ENCODE peak calls at places on chromosome 12, in nine cellular contexts. J is stomach, F is choroid plexus epithelial cell, N is H9, H is HL-60, B is body of pancreas, C is NB4, M is K562, W is nephron progenitor cell. E is an unnamed sample.

GRCh38 chr12:8681129-8681902 is 16.5 kb upstream of the RIMKLB start:
- DNase-seq in J (no peak), F (peak), N (peak), H (no peak), B (no peak), C (no peak), M (no peak), W (no peak), E (no peak)

GRCh38 chr12:17918013-17918412 is 172.0 kb downstream of the RERGL start:
- DNase-seq in J (no peak), F (peak), N (no peak), H (no peak), B (no peak), C (no peak), M (no peak), W (no peak), E (no peak)

GRCh38 chr12:22121224-22121623 is 75.2 kb downstream of the CMAS start:
- DNase-seq in J (no peak), F (no peak), N (peak), H (no peak), B (peak), C (peak), M (no peak), W (no peak), E (no peak)

GRCh38 chr12:51000245-51000644 is 25.9 kb downstream of the SLC11A2 start:
- DNase-seq in J (no peak), F (peak), N (no peak), H (no peak), B (no peak), C (no peak), M (no peak), W (no peak), E (no peak)

GRCh38 chr12:60257063-60257462 is 661.2 kb downstream of the SLC16A7 start:
- DNase-seq in J (no peak), F (peak), N (no peak), H (no peak), B (no peak), C (no peak), M (peak), W (no peak), E (no peak)

GRCh38 chr12:28114488-28114887 is 75.8 kb upstream of the CCDC91 start:
- DNase-seq in J (no peak), F (no peak), N (no peak), H (no peak), B (no peak), C (no peak), M (no peak), W (no peak), E (no peak)

GRCh38 chr12:26434299-26434915 is 239.0 kb downstream of the SSPN start:
- DNase-seq in J (no peak), F (peak), N (peak), H (peak), B (peak), C (peak), M (peak), W (peak), E (no peak)

GRCh38 chr12:16531623-16532022 is 74.3 kb downstream of the LMO3 start:
- DNase-seq in J (peak), F (no peak), N (no peak), H (no peak), B (peak), C (no peak), M (no peak), W (no peak), E (no peak)

GRCh38 chr12:98440165-98440581 is 75.2 kb upstream of the TMPO start:
- DNase-seq in J (peak), F (peak), N (no peak), H (peak), B (peak), C (peak), M (peak), W (no peak), E (no peak)

GRCh38 chr12:69254046-69254445 is 14.7 kb downstream of the CPSF6 start:
- DNase-seq in J (no peak), F (peak), N (no peak), H (peak), B (no peak), C (peak), M (peak), W (no peak), E (no peak)

DNA sequence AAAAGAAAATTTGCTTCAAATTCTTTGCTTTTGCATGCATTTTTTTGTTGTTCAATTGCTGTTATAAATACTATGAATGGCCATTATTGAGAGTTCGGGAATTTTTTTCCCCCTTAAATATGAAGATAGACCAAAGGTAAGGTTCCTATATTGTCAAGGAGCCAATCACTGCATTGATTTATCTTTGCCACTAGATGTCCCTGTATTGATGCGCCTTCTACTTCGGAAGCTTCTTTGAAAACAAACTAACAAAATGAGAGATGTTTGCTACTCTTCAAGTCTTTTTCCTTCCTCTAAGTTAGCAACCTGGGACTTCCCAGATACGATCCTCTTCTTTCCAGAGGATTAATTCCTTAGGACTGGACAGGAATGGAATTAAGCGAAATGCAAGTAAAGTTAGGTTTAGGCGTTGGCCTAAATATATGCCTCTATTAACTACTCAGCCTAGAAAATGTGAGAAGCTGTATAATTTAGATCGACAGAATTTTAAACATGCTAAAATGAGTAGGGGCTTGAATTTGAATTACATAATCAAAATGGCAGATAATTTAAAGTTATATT is 318.1 kb downstream of the AEBP2 start:
- DNase-seq in J (no peak), F (peak), N (no peak), H (no peak), B (no peak), C (peak), M (no peak), W (no peak), E (no peak)
- TF ChIP-seq CTCF in J (peak), F (peak), N (peak), H (peak), B (peak), C (peak), M (no peak), W (peak), E (no peak)

GRCh38 chr12:30993766-30994165 is 67.2 kb downstream of the TSPAN11 start:
- DNase-seq in J (no peak), F (no peak), N (no peak), H (no peak), B (no peak), C (no peak), M (no peak), W (no peak), E (no peak)
- TF ChIP-seq CTCF in J (no peak), F (no peak), N (no peak), H (no peak), B (no peak), C (no peak), M (no peak), W (no peak), E (no peak)

DNA sequence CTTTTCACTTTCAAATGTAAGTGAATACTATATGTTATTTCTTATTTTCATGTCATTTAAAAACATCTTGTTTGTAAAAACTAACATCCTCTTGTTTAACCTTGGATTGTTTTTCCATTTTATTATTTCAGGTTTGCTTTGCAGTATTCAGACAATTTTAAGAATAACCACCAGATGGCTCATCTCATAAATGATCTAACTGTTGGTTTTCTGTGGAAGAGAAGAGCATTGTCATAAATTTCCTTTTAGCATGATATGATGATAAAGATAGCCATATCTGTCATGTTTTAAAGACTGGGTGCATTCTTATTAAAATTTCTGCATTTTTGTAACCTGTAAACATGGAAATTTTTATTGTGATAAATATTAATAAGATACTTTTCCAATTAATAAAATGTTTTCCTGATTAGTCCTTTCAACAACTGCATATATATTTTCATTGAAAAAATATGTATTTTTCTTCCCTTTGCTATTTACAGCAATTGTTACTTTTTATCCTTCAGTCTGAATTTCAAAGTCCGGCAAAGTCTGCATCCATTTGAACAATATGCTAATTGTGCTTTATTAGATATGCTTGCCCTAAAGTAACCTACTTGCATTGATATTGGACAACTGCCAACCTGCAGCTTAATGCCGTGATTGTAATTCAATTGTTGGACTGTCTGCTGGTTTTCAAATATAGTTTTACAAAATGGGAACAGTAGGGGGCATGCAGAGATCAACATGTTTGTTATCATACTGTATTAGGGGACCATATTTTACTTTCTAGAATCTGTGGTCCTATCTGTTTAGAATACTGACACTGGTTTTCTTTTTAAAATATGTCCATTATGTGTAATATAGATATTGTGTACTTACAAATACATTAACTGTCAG is 163.4 kb downstream of the GARIN6 start:
- DNase-seq in J (no peak), F (peak), N (no peak), H (no peak), B (peak), C (peak), M (no peak), W (no peak), E (no peak)
- TF ChIP-seq CTCF in J (no peak), F (peak), N (peak), H (no peak), B (peak), C (no peak), M (no peak), W (no peak), E (no peak)

DNA sequence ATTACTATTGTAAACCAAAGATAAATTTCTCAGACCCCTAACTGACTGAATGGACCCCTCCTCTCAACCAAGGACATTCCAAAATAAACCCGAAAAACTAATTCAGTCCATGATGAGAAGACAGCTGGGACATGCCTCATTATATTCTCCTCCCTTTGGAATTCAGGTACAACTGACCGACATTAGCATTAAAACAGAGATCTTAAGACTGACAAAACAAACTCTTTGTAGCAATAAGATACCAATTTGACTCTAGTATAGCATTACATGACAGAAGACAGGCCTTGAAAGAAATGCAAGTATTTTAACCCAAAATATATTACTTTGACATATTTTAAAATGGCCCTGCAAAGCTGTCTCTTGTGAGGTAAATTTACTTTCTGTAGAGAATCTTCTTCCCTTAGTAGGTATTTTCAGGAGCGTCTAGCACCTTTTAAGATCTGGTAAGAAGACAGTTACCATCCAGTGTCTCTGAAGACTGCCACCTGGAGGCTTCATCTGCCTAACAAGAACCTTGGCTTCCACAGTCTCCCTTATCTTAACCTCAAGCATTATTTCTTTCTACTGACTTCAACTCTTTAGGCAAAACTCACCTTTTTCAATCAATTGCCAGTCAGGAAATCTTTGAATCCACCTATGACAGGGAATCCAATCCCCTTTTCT is 957.5 kb downstream of the SLC6A15 start:
- DNase-seq in J (no peak), F (peak), N (peak), H (no peak), B (no peak), C (peak), M (no peak), W (no peak), E (no peak)
- TF ChIP-seq CTCF in J (no peak), F (peak), N (peak), H (no peak), B (no peak), C (peak), M (no peak), W (no peak), E (no peak)